ENCODE peak calls at places on chromosomes 5 and 9, in five cellular contexts. F, V, U, S and P are unnamed samples.
A peak's percentile ranks its signal among the peaks of the same experiment; 100 is the strongest.

GRCh38 chr5:93174930-93175329 is 406.1 kb downstream of the NR2F1-AS1 start:
- DNase-seq in F (no peak), U (no peak), V (no peak), S (no peak), P (no peak)

GRCh38 chr5:79416499-79416898 is 97.4 kb downstream of the HOMER1 start:
- DNase-seq in S (no peak), V (no peak), U (no peak), F (peak; percentile 3), P (no peak)

GRCh38 chr9:4499917-4500316 is 9.6 kb downstream of the SLC1A1 start:
- DNase-seq in F (peak; percentile 30), V (no peak), U (no peak), S (no peak), P (no peak)

GRCh38 chr9:128587453-128587852 is 35.1 kb downstream of the SPTAN1 start:
- DNase-seq in F (no peak), S (no peak), V (no peak), U (no peak), P (no peak)

GRCh38 chr9:127129073-127129717 is 6.8 kb upstream of the ANGPTL2 start:
- DNase-seq in U (no peak), F (no peak), V (no peak), S (no peak), P (no peak)

GRCh38 chr5:39420482-39421145 is 4.2 kb downstream of the DAB2 start:
- DNase-seq in S (peak; percentile 74), F (peak; percentile 74), U (no peak), V (peak; percentile 62), P (peak; percentile 77)

GRCh38 chr5:81006955-81007636 is 46.9 kb downstream of the RASGRF2 start:
- DNase-seq in V (no peak), S (no peak), F (no peak), U (no peak), P (no peak)

GRCh38 chr5:37494756-37495155 is 115.6 kb downstream of the WDR70 start:
- DNase-seq in S (no peak), U (peak; percentile 17), V (no peak), F (no peak), P (no peak)

GRCh38 chr5:59517926-59518585 is 375.5 kb downstream of the PDE4D start:
- DNase-seq in U (peak; percentile 88), S (no peak), V (peak; percentile 75), F (no peak), P (no peak)

GRCh38 chr5:176373100-176373818 is 8.0 kb downstream of the ARL10 start:
- DNase-seq in S (peak; percentile 38), F (no peak), V (no peak), U (no peak), P (no peak)

GRCh38 chr9:87878930-87879603 is 3.6 kb upstream of the SPATA31E1 start:
- DNase-seq in S (no peak), V (peak; percentile 10), F (no peak), U (peak; percentile 66), P (no peak)

GRCh38 chr5:56734066-56734766 is 81.1 kb upstream of the MAP3K1 start:
- DNase-seq in S (no peak), F (peak; percentile 18), U (no peak), V (no peak), P (no peak)

GRCh38 chr5:56735845-56736641 is 79.3 kb upstream of the MAP3K1 start:
- DNase-seq in V (no peak), S (no peak), F (no peak), U (no peak), P (no peak)

GRCh38 chr5:56737918-56738606 is 77.3 kb upstream of the MAP3K1 start:
- DNase-seq in U (no peak), V (no peak), F (no peak), S (no peak), P (no peak)

GRCh38 chr5:56740000-56740399 is 75.3 kb upstream of the MAP3K1 start:
- DNase-seq in V (peak; percentile 11), U (no peak), S (no peak), F (no peak), P (no peak)

DNA sequence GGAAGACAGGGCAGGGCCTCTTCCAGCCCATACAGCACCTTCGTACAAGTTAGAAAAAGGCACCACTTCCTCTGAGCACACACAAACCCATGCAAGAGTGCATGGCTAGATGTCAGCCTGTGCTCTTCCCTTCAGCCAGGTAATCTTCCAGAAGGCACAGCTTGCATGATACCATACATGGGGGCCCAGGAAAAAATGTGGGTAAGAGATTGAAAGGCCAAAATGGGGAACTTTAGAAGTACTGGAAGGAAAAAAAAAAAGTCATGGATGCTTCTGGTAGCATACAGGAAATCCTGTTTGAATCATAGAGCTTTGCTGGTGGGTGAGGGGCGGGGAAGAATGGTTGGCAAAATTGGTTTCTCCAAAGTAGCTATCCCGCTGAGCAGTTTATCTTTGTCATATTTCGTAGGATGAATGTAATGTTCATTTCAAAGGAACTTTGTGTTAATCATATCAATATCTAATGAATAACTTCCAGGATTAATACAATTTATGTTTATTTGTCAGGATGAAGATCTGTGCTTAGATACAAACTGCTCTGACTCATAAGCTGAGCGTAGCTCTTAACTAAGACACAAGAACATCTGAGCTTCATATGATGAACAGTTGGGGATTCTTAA is 78.2 kb upstream of the MAP3K1 start:
- DNase-seq in F (no peak), V (peak; percentile 54), U (no peak), S (no peak), P (no peak)
- H3K4me3 ChIP-seq in F (no peak overlapping the region), V (no peak overlapping the region), U (no peak overlapping the region), S (no peak overlapping the region), P (no peak overlapping the region)

GRCh38 chr5:170755679-170756456 is 27.7 kb upstream of the GABRP start:
- DNase-seq in S (no peak), U (no peak), F (peak; percentile 56), V (peak; percentile 12), P (no peak)
- TF ChIP-seq POLR2A in S (no peak), U (no peak), F (no peak), V (no peak), P (no peak)

GRCh38 chr5:87034562-87034961 is 233.1 kb upstream of the RASA1 start:
- DNase-seq in F (no peak), U (no peak), S (no peak), V (no peak), P (no peak)
- H3K4me3 ChIP-seq in F (no peak overlapping the region), U (no peak overlapping the region), S (no peak overlapping the region), V (no peak overlapping the region), P (no peak overlapping the region)

GRCh38 chr5:151080620-151081425 is at the start of gene TNIP1:
- DNase-seq in U (peak; percentile 93), F (peak; percentile 94), V (peak; percentile 92), S (peak; percentile 96), P (peak; percentile 90)
- TF ChIP-seq POLR2A in U (peak; percentile 46), F (peak; percentile 73), V (peak; percentile 57), S (peak; percentile 82), P (peak; percentile 54)

GRCh38 chr9:35072461-35073275 is at the start of gene VCP:
- DNase-seq in F (peak; percentile 99), U (peak; percentile 99), S (peak; percentile 97), V (peak; percentile 100), P (peak; percentile 98)

GRCh38 chr9:35070823-35071813 is 1.3 kb downstream of the VCP start:
- DNase-seq in U (no peak), S (no peak), F (peak; percentile 58), V (peak; percentile 24), P (peak; percentile 54)

GRCh38 chr9:35071814-35072460 is 488 bp downstream of the VCP start:
- DNase-seq in F (peak; percentile 90), U (peak; percentile 92), S (peak; percentile 79), V (peak; percentile 85), P (peak; percentile 96)

GRCh38 chr9:35067056-35067455 is 5.4 kb downstream of the VCP start:
- DNase-seq in V (no peak), S (no peak), F (no peak), U (no peak), P (no peak)

GRCh38 chr9:35069020-35069419 is 3.4 kb downstream of the VCP start:
- DNase-seq in V (no peak), S (no peak), U (no peak), F (no peak), P (no peak)
- H3K4me3 ChIP-seq in V (no peak overlapping the region), S (no peak overlapping the region), U (no peak overlapping the region), F (no peak overlapping the region), P (no peak overlapping the region)

GRCh38 chr5:6995115-6995514 is 281.9 kb downstream of the TENT4A start:
- DNase-seq in S (no peak), V (no peak), F (no peak), U (no peak), P (no peak)

GRCh38 chr5:7000316-7000715 is 287.1 kb downstream of the TENT4A start:
- DNase-seq in U (no peak), F (no peak), V (no peak), S (no peak), P (no peak)
- TF ChIP-seq POLR2A in U (no peak), F (no peak), V (no peak), S (no peak), P (no peak)

GRCh38 chr5:124655211-124655880 is 91.1 kb downstream of the ZNF608 start:
- DNase-seq in U (peak; percentile 61), V (no peak), F (peak; percentile 32), S (no peak), P (no peak)
- H3K4me3 ChIP-seq in U (no peak overlapping the region), V (no peak overlapping the region), F (no peak overlapping the region), S (no peak overlapping the region), P (no peak overlapping the region)

GRCh38 chr9:34047864-34048729 is 590 bp downstream of the UBAP2 start:
- DNase-seq in F (peak; percentile 41), S (peak; percentile 50), V (no peak), U (peak; percentile 56), P (peak; percentile 91)

GRCh38 chr9:34046784-34047379 is 1.8 kb downstream of the UBAP2 start:
- DNase-seq in F (peak; percentile 17), V (peak; percentile 62), U (no peak), S (no peak), P (no peak)

GRCh38 chr9:34045903-34046302 is 2.8 kb downstream of the UBAP2 start:
- DNase-seq in U (no peak), F (no peak), V (no peak), S (no peak), P (no peak)

GRCh38 chr9:34048730-34049629 is at the start of gene UBAP2:
- DNase-seq in U (peak; percentile 99), F (peak; percentile 98), V (peak; percentile 99), S (peak; percentile 95), P (peak; percentile 100)

DNA sequence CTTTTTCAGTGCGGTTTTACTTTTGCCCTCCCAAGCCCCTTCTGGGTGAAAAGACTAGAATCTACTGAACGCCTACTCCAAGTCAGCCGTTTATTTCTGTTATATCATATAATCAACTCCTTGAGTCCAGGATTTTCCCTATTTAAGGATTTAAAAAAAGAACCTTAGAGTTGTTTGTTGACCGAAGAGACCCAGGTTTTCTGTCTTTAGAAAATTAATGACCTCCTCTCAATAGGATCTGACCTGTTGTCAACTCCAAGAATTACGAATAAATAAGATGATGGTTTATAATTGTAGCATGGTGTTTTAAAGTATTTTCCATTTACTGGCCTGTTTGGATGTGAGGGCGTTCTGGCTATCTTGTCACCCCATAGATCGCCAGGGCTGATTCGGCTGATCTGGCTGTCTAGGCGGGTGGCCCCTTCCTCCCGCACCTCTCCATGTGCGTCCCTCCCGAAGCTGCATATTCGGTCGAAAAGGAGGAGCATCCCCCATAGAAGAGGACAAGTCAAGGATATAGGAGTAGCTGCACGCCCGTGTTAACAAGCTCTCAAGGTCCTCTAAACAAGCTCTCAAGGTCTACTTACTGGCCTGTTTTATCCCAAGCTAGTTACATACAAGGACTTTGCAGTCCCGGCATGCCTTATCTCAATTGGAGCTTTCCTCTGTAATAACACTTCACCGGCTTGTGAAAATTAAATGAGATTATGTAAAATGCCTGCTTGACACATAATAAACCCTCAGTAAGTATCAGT is 1.1 kb upstream of the UBAP2 start:
- DNase-seq in V (no peak), U (no peak), S (no peak), F (peak; percentile 4), P (no peak)
- TF ChIP-seq POLR2A in V (no peak), U (peak; percentile 18), S (no peak), F (no peak), P (no peak)

GRCh38 chr5:145855842-145856267 is 17.0 kb downstream of the GRXCR2 start:
- DNase-seq in F (no peak), S (no peak), V (no peak), U (no peak), P (no peak)
- H3K4me3 ChIP-seq in F (no peak overlapping the region), S (no peak overlapping the region), V (no peak overlapping the region), U (no peak overlapping the region), P (no peak overlapping the region)